ENCODE peak calls at places on chromosomes 7 and 10, in six cellular contexts. One of them, this sample, is unnamed. For H3K36me3, the result is how much of the 10 kb centered on the place peaks cover.

GRCh38 chr7:94195201-94195600 is 191.0 kb upstream of the BET1 start:
- DNase-seq in sigmoid colon: no peak
- DNase-seq in spleen: no peak
- DNase-seq in MG63: no peak
- DNase-seq in IMR-90: no peak
- DNase-seq in breast epithelium: no peak
- DNase-seq in this sample: no peak

GRCh38 chr10:125004571-125005311 is 62.8 kb downstream of the ZRANB1 start:
- DNase-seq in MG63: no peak
- DNase-seq in IMR-90: no peak
- DNase-seq in sigmoid colon: peak
- DNase-seq in breast epithelium: peak
- DNase-seq in spleen: peak
- DNase-seq in this sample: no peak

GRCh38 chr7:91553410-91553895 is 289.2 kb downstream of the FZD1 start:
- DNase-seq in sigmoid colon: no peak
- DNase-seq in breast epithelium: no peak
- DNase-seq in spleen: no peak
- DNase-seq in MG63: no peak
- DNase-seq in IMR-90: no peak
- DNase-seq in this sample: no peak

GRCh38 chr10:129365767-129366400 is 101.2 kb upstream of the MGMT start:
- DNase-seq in MG63: peak
- DNase-seq in breast epithelium: no peak
- DNase-seq in spleen: peak
- DNase-seq in sigmoid colon: no peak
- DNase-seq in IMR-90: no peak
- DNase-seq in this sample: peak

GRCh38 chr10:11551915-11552602 is 59.4 kb downstream of the USP6NL start:
- DNase-seq in sigmoid colon: no peak
- DNase-seq in MG63: peak
- DNase-seq in IMR-90: peak
- DNase-seq in breast epithelium: no peak
- DNase-seq in spleen: no peak
- DNase-seq in this sample: no peak

GRCh38 chr10:87818505-87819273 is 663 bp upstream of the ATAD1 start:
- DNase-seq in breast epithelium: no peak
- DNase-seq in IMR-90: peak
- DNase-seq in sigmoid colon: peak
- DNase-seq in MG63: no peak
- DNase-seq in spleen: peak
- DNase-seq in this sample: no peak

GRCh38 chr10:62560207-62560819 is 186.1 kb downstream of the ZNF365 start:
- DNase-seq in MG63: peak
- DNase-seq in spleen: no peak
- DNase-seq in breast epithelium: no peak
- DNase-seq in IMR-90: peak
- DNase-seq in sigmoid colon: peak
- DNase-seq in this sample: no peak

GRCh38 chr10:87642988-87643387 is 16.7 kb upstream of the PAPSS2 start:
- DNase-seq in MG63: no peak
- DNase-seq in IMR-90: no peak
- DNase-seq in breast epithelium: no peak
- DNase-seq in sigmoid colon: no peak
- DNase-seq in spleen: no peak
- DNase-seq in this sample: no peak

GRCh38 chr7:35333265-35333664 is 79.4 kb upstream of the TBX20 start:
- DNase-seq in IMR-90: no peak
- DNase-seq in spleen: no peak
- DNase-seq in MG63: no peak
- DNase-seq in sigmoid colon: no peak
- DNase-seq in breast epithelium: no peak
- DNase-seq in this sample: no peak

GRCh38 chr7:135410546-135410942 is 99.4 kb downstream of the CNOT4 start:
- DNase-seq in IMR-90: no peak
- DNase-seq in spleen: no peak
- DNase-seq in sigmoid colon: no peak
- DNase-seq in MG63: no peak
- DNase-seq in breast epithelium: no peak
- DNase-seq in this sample: no peak

GRCh38 chr10:14810969-14811953 is 26.6 kb downstream of the CDNF start:
- DNase-seq in sigmoid colon: no peak
- DNase-seq in MG63: no peak
- DNase-seq in spleen: no peak
- DNase-seq in IMR-90: no peak
- DNase-seq in breast epithelium: no peak
- DNase-seq in this sample: no peak

GRCh38 chr7:151424799-151425198 is 15.0 kb upstream of the WDR86 start:
- DNase-seq in MG63: no peak
- DNase-seq in sigmoid colon: no peak
- DNase-seq in spleen: peak
- DNase-seq in IMR-90: peak
- DNase-seq in breast epithelium: no peak
- DNase-seq in this sample: no peak

GRCh38 chr7:33196194-33196593 is 66.8 kb downstream of the BBS9 start:
- DNase-seq in spleen: no peak
- DNase-seq in IMR-90: peak
- DNase-seq in MG63: no peak
- DNase-seq in sigmoid colon: no peak
- DNase-seq in breast epithelium: no peak
- DNase-seq in this sample: no peak

GRCh38 chr10:3464760-3465405 is 292.3 kb upstream of the PITRM1 start:
- DNase-seq in sigmoid colon: no peak
- DNase-seq in spleen: no peak
- DNase-seq in breast epithelium: no peak
- DNase-seq in MG63: no peak
- DNase-seq in IMR-90: peak
- DNase-seq in this sample: no peak

GRCh38 chr10:118036281-118036875 is 10.4 kb downstream of the RAB11FIP2 start:
- DNase-seq in IMR-90: no peak
- DNase-seq in spleen: no peak
- DNase-seq in MG63: no peak
- DNase-seq in sigmoid colon: no peak
- DNase-seq in breast epithelium: no peak
- DNase-seq in this sample: no peak

GRCh38 chr10:33484787-33485186 is 150.3 kb upstream of the NRP1 start:
- DNase-seq in breast epithelium: no peak
- DNase-seq in sigmoid colon: no peak
- DNase-seq in spleen: no peak
- DNase-seq in MG63: no peak
- DNase-seq in IMR-90: peak
- DNase-seq in this sample: no peak

GRCh38 chr10:97540669-97541500 is 31.7 kb upstream of the ANKRD2 start:
- DNase-seq in breast epithelium: no peak
- DNase-seq in IMR-90: no peak
- DNase-seq in sigmoid colon: peak
- DNase-seq in spleen: peak
- DNase-seq in MG63: peak
- DNase-seq in this sample: no peak

GRCh38 chr7:7231865-7232264 is 49.5 kb downstream of the C1GALT1 start:
- DNase-seq in spleen: no peak
- DNase-seq in IMR-90: no peak
- DNase-seq in sigmoid colon: no peak
- DNase-seq in MG63: no peak
- DNase-seq in breast epithelium: no peak
- DNase-seq in this sample: no peak

GRCh38 chr10:11178606-11179221 is 161.0 kb downstream of the CELF2 start:
- DNase-seq in MG63: no peak
- DNase-seq in spleen: peak
- DNase-seq in sigmoid colon: no peak
- DNase-seq in IMR-90: peak
- DNase-seq in breast epithelium: no peak
- DNase-seq in this sample: no peak

GRCh38 chr10:79017882-79018550 is 50.8 kb upstream of the ZMIZ1 start:
- DNase-seq in breast epithelium: no peak
- DNase-seq in MG63: no peak
- DNase-seq in sigmoid colon: peak
- DNase-seq in spleen: peak
- DNase-seq in IMR-90: no peak
- DNase-seq in this sample: no peak

GRCh38 chr10:49037187-49037586 is 78.1 kb downstream of the VSTM4 start:
- DNase-seq in spleen: no peak
- DNase-seq in MG63: peak
- DNase-seq in sigmoid colon: no peak
- DNase-seq in IMR-90: peak
- DNase-seq in breast epithelium: no peak
- DNase-seq in this sample: no peak

GRCh38 chr10:76082232-76082631 is 650.8 kb downstream of the LRMDA start:
- DNase-seq in MG63: peak
- DNase-seq in IMR-90: no peak
- DNase-seq in breast epithelium: no peak
- DNase-seq in sigmoid colon: no peak
- DNase-seq in spleen: no peak
- DNase-seq in this sample: no peak

GRCh38 chr7:24898691-24899090 is 81.3 kb downstream of the OSBPL3 start:
- DNase-seq in MG63: no peak
- DNase-seq in sigmoid colon: no peak
- DNase-seq in IMR-90: peak
- DNase-seq in breast epithelium: no peak
- DNase-seq in spleen: no peak
- DNase-seq in this sample: no peak

DNA sequence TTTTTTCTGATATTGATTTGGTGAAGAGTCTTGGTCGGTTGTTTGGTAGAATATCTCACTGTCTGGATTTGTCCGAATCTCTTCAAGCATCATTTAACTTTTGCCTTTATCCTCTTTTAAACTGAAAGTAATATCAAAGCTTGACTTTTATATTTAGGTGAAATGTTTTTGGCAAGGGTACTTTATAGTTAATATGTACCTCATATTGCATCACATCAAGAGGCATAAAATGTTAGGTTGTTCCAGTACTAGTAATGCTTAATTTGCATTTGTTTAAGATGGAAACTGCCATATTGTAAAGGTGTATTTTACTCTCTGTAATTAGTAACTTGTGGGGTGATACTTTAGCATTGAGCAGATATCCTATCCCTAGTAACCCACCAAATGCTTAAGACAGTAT is 17.1 kb upstream of the DDX21 start:
- DNase-seq in MG63: no peak
- DNase-seq in spleen: no peak
- DNase-seq in breast epithelium: no peak
- DNase-seq in sigmoid colon: no peak
- DNase-seq in IMR-90: no peak
- DNase-seq in this sample: no peak
- H3K36me3 ChIP-seq in MG63: half or more
- H3K36me3 ChIP-seq in spleen: under half
- H3K36me3 ChIP-seq in breast epithelium: under half
- H3K36me3 ChIP-seq in sigmoid colon: under half
- H3K36me3 ChIP-seq in IMR-90: under half
- H3K36me3 ChIP-seq in this sample: under half

GRCh38 chr10:29041512-29042150 is 247.2 kb upstream of the LYZL1 start:
- DNase-seq in IMR-90: peak
- DNase-seq in spleen: no peak
- DNase-seq in breast epithelium: no peak
- DNase-seq in sigmoid colon: no peak
- DNase-seq in MG63: no peak
- DNase-seq in this sample: no peak
- H3K4me3 ChIP-seq in IMR-90: no peak
- H3K4me3 ChIP-seq in spleen: no peak
- H3K4me3 ChIP-seq in breast epithelium: no peak
- H3K4me3 ChIP-seq in sigmoid colon: no peak
- H3K4me3 ChIP-seq in MG63: no peak
- H3K4me3 ChIP-seq in this sample: no peak

DNA sequence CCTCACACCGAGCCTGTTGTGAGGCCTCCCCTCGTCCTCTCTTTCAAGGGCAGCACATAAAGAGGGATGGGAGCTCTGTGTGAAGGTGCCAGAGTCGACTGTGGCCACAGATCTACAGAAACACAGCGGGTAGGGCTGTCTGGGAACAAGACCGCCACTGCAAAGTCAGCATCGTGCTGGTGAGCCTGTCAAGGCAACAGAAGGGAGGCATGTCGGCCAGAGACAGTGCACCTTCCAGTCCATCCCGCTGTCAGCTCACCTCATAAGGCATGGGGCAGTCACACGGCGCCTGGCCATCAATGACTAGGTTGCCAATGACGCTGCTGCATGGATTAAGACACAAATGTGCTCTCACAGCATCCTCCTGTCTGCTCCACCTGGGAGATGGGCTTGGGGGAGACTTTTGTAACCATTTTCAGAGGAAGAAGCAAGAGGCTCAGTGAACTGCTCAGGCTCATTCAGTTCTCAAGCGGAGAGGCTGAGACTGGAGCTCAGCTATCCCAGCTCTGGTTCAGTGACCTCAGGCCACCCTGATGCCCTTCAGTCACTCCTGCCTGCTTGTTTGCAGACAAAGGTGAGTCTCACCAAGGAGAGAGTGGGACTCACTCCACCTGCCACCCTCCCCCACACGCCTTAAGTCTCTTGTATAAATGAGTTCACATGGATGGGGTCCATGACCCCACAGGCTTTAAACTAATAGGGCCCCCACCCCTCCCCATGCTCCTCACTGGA is 125.5 kb downstream of the SORBS1 start:
- DNase-seq in breast epithelium: no peak
- DNase-seq in sigmoid colon: no peak
- DNase-seq in IMR-90: no peak
- DNase-seq in spleen: no peak
- DNase-seq in MG63: no peak
- DNase-seq in this sample: no peak
- H3K36me3 ChIP-seq in breast epithelium: under half
- H3K36me3 ChIP-seq in sigmoid colon: under half
- H3K36me3 ChIP-seq in IMR-90: under half
- H3K36me3 ChIP-seq in spleen: under half
- H3K36me3 ChIP-seq in MG63: under half
- H3K36me3 ChIP-seq in this sample: under half

GRCh38 chr7:74175270-74175803 is 1.2 kb downstream of the EIF4H start:
- DNase-seq in sigmoid colon: no peak
- DNase-seq in IMR-90: no peak
- DNase-seq in MG63: no peak
- DNase-seq in spleen: no peak
- DNase-seq in breast epithelium: no peak
- DNase-seq in this sample: no peak

GRCh38 chr7:74173866-74174605 is at the start of gene EIF4H:
- DNase-seq in sigmoid colon: peak
- DNase-seq in MG63: peak
- DNase-seq in breast epithelium: peak
- DNase-seq in spleen: peak
- DNase-seq in IMR-90: peak
- DNase-seq in this sample: peak

GRCh38 chr7:74173491-74173865 is 678 bp upstream of the EIF4H start:
- DNase-seq in sigmoid colon: no peak
- DNase-seq in MG63: no peak
- DNase-seq in IMR-90: no peak
- DNase-seq in breast epithelium: no peak
- DNase-seq in spleen: no peak
- DNase-seq in this sample: no peak

GRCh38 chr7:74174606-74175082 is 488 bp downstream of the EIF4H start:
- DNase-seq in breast epithelium: no peak
- DNase-seq in spleen: no peak
- DNase-seq in MG63: peak
- DNase-seq in IMR-90: peak
- DNase-seq in sigmoid colon: peak
- DNase-seq in this sample: peak

DNA sequence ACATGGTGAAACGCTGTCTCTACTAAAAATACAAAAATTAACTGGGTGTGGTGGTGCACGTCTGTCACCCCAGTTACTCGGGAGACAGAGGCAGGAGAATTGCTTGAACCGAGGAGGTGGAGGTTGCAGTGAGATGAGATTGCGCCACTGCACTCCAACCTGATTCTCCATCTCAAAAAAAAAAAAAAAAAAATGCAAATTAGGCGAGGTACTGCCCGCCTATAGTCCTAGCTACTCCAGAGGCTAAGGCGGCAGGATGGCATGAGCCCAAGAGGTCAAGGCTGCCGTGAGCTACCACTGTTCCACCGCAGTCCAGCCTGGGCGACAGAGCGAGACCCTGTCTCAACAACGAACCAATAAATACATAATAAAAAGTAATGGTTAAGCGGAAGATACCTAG is 1.1 kb upstream of the EIF4H start:
- DNase-seq in breast epithelium: no peak
- DNase-seq in sigmoid colon: no peak
- DNase-seq in spleen: peak
- DNase-seq in MG63: no peak
- DNase-seq in IMR-90: no peak
- DNase-seq in this sample: no peak
- H3K4me3 ChIP-seq in breast epithelium: peak
- H3K4me3 ChIP-seq in sigmoid colon: peak
- H3K4me3 ChIP-seq in spleen: peak
- H3K4me3 ChIP-seq in MG63: peak
- H3K4me3 ChIP-seq in IMR-90: no peak
- H3K4me3 ChIP-seq in this sample: peak

This sample was measured in SJCRH30.